ENCODE peak calls at places on chromosomes 16 and 17, in nine cellular contexts. R, G, C, K, T, J, I, A and X are unnamed samples.

GRCh38 chr16:79395631-79396030 is 204.9 kb downstream of the MAF start:
- DNase-seq in R (no peak), G (no peak), C (no peak), K (no peak), T (no peak), J (no peak), I (no peak), A (no peak), X (no peak)

GRCh38 chr17:9772658-9773057 is 18.7 kb downstream of the DHRS7C start:
- DNase-seq in R (no peak), G (no peak), C (no peak), K (no peak), T (no peak), J (no peak), I (no peak), A (no peak), X (no peak)

GRCh38 chr16:23784811-23785447 is 30.1 kb downstream of the CHP2 start:
- DNase-seq in R (no peak), G (no peak), C (no peak), K (no peak), T (no peak), J (no peak), I (no peak), A (no peak), X (peak)

GRCh38 chr17:78735832-78736525 is 46.1 kb downstream of the CYTH1 start:
- DNase-seq in R (no peak), G (no peak), C (no peak), K (no peak), T (no peak), J (no peak), I (no peak), A (peak), X (no peak)

GRCh38 chr16:51773491-51773890 is 622.4 kb upstream of the SALL1 start:
- DNase-seq in R (no peak), G (no peak), C (no peak), K (no peak), T (peak), J (no peak), I (no peak), A (no peak), X (no peak)

GRCh38 chr17:82012482-82013295 is 10.0 kb downstream of the CENPX start:
- DNase-seq in R (no peak), G (no peak), C (no peak), K (no peak), T (peak), J (no peak), I (no peak), A (no peak), X (no peak)

GRCh38 chr17:60141111-60142018 is 8.4 kb upstream of the CA4 start:
- DNase-seq in R (peak), G (no peak), C (no peak), K (no peak), T (peak), J (no peak), I (peak), A (peak), X (no peak)

GRCh38 chr16:86928517-86929148 is 350.3 kb downstream of the FOXL1 start:
- DNase-seq in R (peak), G (no peak), C (no peak), K (no peak), T (no peak), J (no peak), I (no peak), A (no peak), X (no peak)

GRCh38 chr17:4696432-4696796 is 7.5 kb downstream of the PELP1 start:
- DNase-seq in R (no peak), G (no peak), C (no peak), K (no peak), T (no peak), J (no peak), I (no peak), A (no peak), X (no peak)

GRCh38 chr17:51439395-51440229 is 179.3 kb downstream of the UTP18 start:
- DNase-seq in R (no peak), G (no peak), C (no peak), K (no peak), T (no peak), J (no peak), I (no peak), A (no peak), X (no peak)

GRCh38 chr17:30256756-30257506 is 21.4 kb upstream of the SLC6A4 start:
- DNase-seq in R (no peak), G (no peak), C (no peak), K (no peak), T (no peak), J (no peak), I (no peak), A (no peak), X (no peak)

GRCh38 chr17:19242323-19242722 is 5.2 kb downstream of the EPN2 start:
- DNase-seq in R (no peak), G (no peak), C (no peak), K (no peak), T (no peak), J (no peak), I (no peak), A (no peak), X (no peak)

GRCh38 chr17:19242926-19243325 is 5.8 kb downstream of the EPN2 start:
- DNase-seq in R (no peak), G (no peak), C (peak), K (no peak), T (no peak), J (no peak), I (no peak), A (no peak), X (no peak)

GRCh38 chr17:19239544-19239943 is 2.4 kb downstream of the EPN2 start:
- DNase-seq in R (no peak), G (peak), C (no peak), K (no peak), T (no peak), J (no peak), I (no peak), A (no peak), X (no peak)

GRCh38 chr17:19238167-19238505 is 970 bp downstream of the EPN2 start:
- DNase-seq in R (peak), G (peak), C (peak), K (peak), T (peak), J (peak), I (peak), A (peak), X (peak)

GRCh38 chr17:19237389-19238166 is 412 bp downstream of the EPN2 start:
- DNase-seq in R (peak), G (peak), C (peak), K (peak), T (peak), J (peak), I (peak), A (peak), X (no peak)
- TF ChIP-seq POLR2A in R (peak), G (peak), C (peak), K (peak), T (peak), J (peak), I (no peak), A (peak), X (peak)

GRCh38 chr16:3020604-3021448 is 658 bp downstream of the TNFRSF12A start:
- DNase-seq in R (peak), G (peak), C (peak), K (peak), T (peak), J (peak), I (peak), A (peak), X (peak)
- TF ChIP-seq POLR2A in R (peak), G (no peak), C (no peak), K (no peak), T (peak), J (no peak), I (no peak), A (peak), X (peak)

GRCh38 chr16:47016700-47017133 is 43.2 kb upstream of the DNAJA2 start:
- DNase-seq in R (no peak), G (no peak), C (no peak), K (no peak), T (no peak), J (no peak), I (no peak), A (no peak), X (no peak)
- TF ChIP-seq POLR2A in R (no peak), G (no peak), C (no peak), K (no peak), T (no peak), J (no peak), I (no peak), A (no peak), X (no peak)

GRCh38 chr17:45150911-45151809 is 2.9 kb downstream of the HEXIM1 start:
- DNase-seq in R (no peak), G (no peak), C (no peak), K (no peak), T (no peak), J (no peak), I (no peak), A (no peak), X (peak)
- TF ChIP-seq POLR2A in R (no peak), G (no peak), C (no peak), K (no peak), T (no peak), J (no peak), I (no peak), A (no peak), X (peak)

GRCh38 chr17:1228752-1229353 is 41.4 kb upstream of the BHLHA9 start:
- DNase-seq in R (peak), G (no peak), C (no peak), K (no peak), T (peak), J (no peak), I (no peak), A (no peak), X (no peak)

GRCh38 chr17:1227917-1228751 is 42.1 kb upstream of the BHLHA9 start:
- DNase-seq in R (peak), G (no peak), C (peak), K (no peak), T (peak), J (no peak), I (peak), A (no peak), X (no peak)

GRCh38 chr17:1229891-1230571 is 40.2 kb upstream of the BHLHA9 start:
- DNase-seq in R (no peak), G (no peak), C (no peak), K (no peak), T (peak), J (no peak), I (no peak), A (no peak), X (no peak)

GRCh38 chr17:1231456-1231855 is 38.8 kb upstream of the BHLHA9 start:
- DNase-seq in R (peak), G (no peak), C (peak), K (no peak), T (no peak), J (no peak), I (peak), A (no peak), X (no peak)

GRCh38 chr17:1229354-1229890 is 40.8 kb upstream of the BHLHA9 start:
- DNase-seq in R (peak), G (peak), C (peak), K (peak), T (peak), J (peak), I (peak), A (peak), X (no peak)
- TF ChIP-seq POLR2A in R (peak), G (no peak), C (peak), K (peak), T (peak), J (peak), I (no peak), A (no peak), X (no peak)

GRCh38 chr16:70800798-70801480 is at the start of gene VAC14:
- DNase-seq in R (peak), G (peak), C (peak), K (peak), T (peak), J (peak), I (peak), A (peak), X (peak)
- TF ChIP-seq POLR2A in R (peak), G (peak), C (peak), K (peak), T (no peak), J (no peak), I (no peak), A (no peak), X (peak)

DNA sequence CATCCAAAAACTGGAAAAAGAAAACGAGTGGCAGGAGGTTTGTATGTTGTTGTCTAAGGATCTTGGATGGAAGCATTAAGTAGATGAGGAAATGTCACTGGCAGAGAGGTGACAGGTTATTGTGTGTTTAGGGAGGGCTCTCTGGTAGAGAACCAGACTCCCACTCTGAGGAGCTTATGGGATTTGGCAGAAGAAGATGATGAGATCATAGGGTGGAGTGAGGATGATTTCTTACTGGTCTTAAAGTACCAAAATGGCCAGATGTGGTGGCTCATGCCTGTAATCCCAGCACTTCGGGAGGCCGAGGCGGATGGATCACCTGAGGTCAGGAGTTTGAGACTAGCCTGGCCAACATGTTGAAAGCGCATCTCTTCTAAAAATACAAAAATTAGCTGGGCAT is 9.0 kb downstream of the WWOX start:
- DNase-seq in R (no peak), G (no peak), C (no peak), K (no peak), T (no peak), J (no peak), I (no peak), A (no peak), X (no peak)
- TF ChIP-seq POLR2A in R (no peak), G (no peak), C (no peak), K (no peak), T (no peak), J (no peak), I (no peak), A (no peak), X (no peak)